ENCODE peak calls at places on chromosomes 1 and 21, in six cellular contexts. Z, S, E, C, G and M are unnamed samples.

GRCh38 chr1:204584699-204585372 is 68.6 kb downstream of the MDM4 start:
- DNase-seq in S (no peak), E (no peak), C (no peak), Z (no peak), G (no peak), M (no peak)

GRCh38 chr1:227884370-227885134 is 63.2 kb downstream of the WNT9A start:
- DNase-seq in Z (no peak), C (peak), E (peak), G (peak), S (no peak), M (no peak)

GRCh38 chr1:45884700-45885099 is 81.3 kb downstream of the MAST2 start:
- DNase-seq in S (no peak), Z (no peak), C (no peak), G (no peak), E (no peak), M (no peak)

GRCh38 chr1:96808186-96808585 is 86.6 kb downstream of the PTBP2 start:
- DNase-seq in C (no peak), S (no peak), Z (no peak), G (no peak), E (no peak), M (no peak)

GRCh38 chr21:31354604-31355443 is 10.8 kb upstream of the TIAM1 start:
- DNase-seq in G (no peak), C (peak), S (peak), E (no peak), Z (no peak), M (peak)

GRCh38 chr1:61570191-61570590 is 154.8 kb downstream of the TM2D1 start:
- DNase-seq in S (no peak), E (no peak), C (no peak), G (no peak), Z (no peak), M (no peak)

GRCh38 chr21:20999567-21000169 is 1.5 kb downstream of the NCAM2 start:
- DNase-seq in S (peak), C (no peak), G (no peak), Z (peak), E (no peak), M (no peak)

GRCh38 chr1:69737527-69738176 is 169.9 kb downstream of the LRRC7 start:
- DNase-seq in E (no peak), S (peak), Z (peak), C (no peak), G (no peak), M (peak)

GRCh38 chr1:206461602-206462455 is 8.4 kb upstream of the IKBKE start:
- DNase-seq in G (no peak), Z (peak), S (peak), E (no peak), C (peak), M (no peak)

GRCh38 chr1:222547944-222548671 is at the start of gene HHIPL2:
- DNase-seq in G (no peak), S (no peak), C (no peak), Z (no peak), E (no peak), M (no peak)

GRCh38 chr1:164713446-164714204 is 154.6 kb downstream of the PBX1 start:
- DNase-seq in G (no peak), C (no peak), E (no peak), Z (no peak), S (no peak), M (no peak)

GRCh38 chr1:164801246-164801731 is 242.3 kb downstream of the PBX1 start:
- DNase-seq in G (no peak), S (no peak), C (no peak), Z (no peak), E (peak), M (no peak)

GRCh38 chr1:241592273-241592958 is 47.8 kb downstream of the CHML start:
- DNase-seq in E (no peak), S (peak), G (no peak), Z (no peak), C (no peak), M (peak)

GRCh38 chr1:214321686-214322453 is 40.9 kb downstream of the SMYD2 start:
- DNase-seq in S (no peak), G (no peak), Z (no peak), E (no peak), C (no peak), M (no peak)

GRCh38 chr1:212607206-212607923 is 1.2 kb upstream of the ATF3 start:
- DNase-seq in S (no peak), Z (no peak), G (peak), C (peak), E (peak), M (no peak)

GRCh38 chr1:229280921-229281320 is 10.0 kb downstream of the RAB4A start:
- DNase-seq in Z (no peak), G (no peak), S (no peak), E (no peak), C (no peak), M (peak)

GRCh38 chr1:244460195-244460594 is 878 bp upstream of the CATSPERE start:
- DNase-seq in C (no peak), Z (no peak), E (peak), G (no peak), S (no peak), M (no peak)

GRCh38 chr1:36822648-36823047 is 211.7 kb downstream of the GRIK3 start:
- DNase-seq in E (no peak), S (no peak), Z (no peak), C (no peak), G (no peak), M (no peak)

GRCh38 chr1:53381790-53382401 is 54.0 kb upstream of the LRP8 start:
- DNase-seq in Z (no peak), S (peak), C (no peak), E (no peak), G (no peak), M (peak)

GRCh38 chr1:153790282-153790995 is 15.2 kb downstream of the SLC27A3 start:
- DNase-seq in E (peak), S (no peak), G (peak), C (peak), Z (no peak), M (no peak)

GRCh38 chr21:45290948-45291612 is 3.4 kb upstream of the POFUT2 start:
- DNase-seq in E (peak), Z (no peak), C (peak), S (no peak), G (peak), M (no peak)

GRCh38 chr1:156892190-156893047 is 1.1 kb upstream of the PEAR1 start:
- DNase-seq in C (peak), S (peak), E (peak), G (peak), Z (peak), M (peak)

GRCh38 chr1:156895408-156895874 is 1.9 kb downstream of the PEAR1 start:
- DNase-seq in C (no peak), Z (no peak), S (no peak), E (peak), G (no peak), M (no peak)

GRCh38 chr1:156894711-156895407 is 1.3 kb downstream of the PEAR1 start:
- DNase-seq in G (peak), C (no peak), Z (no peak), E (peak), S (no peak), M (no peak)

GRCh38 chr1:156893048-156893953 is at the start of gene PEAR1:
- DNase-seq in C (no peak), S (no peak), G (peak), E (peak), Z (no peak), M (no peak)

DNA sequence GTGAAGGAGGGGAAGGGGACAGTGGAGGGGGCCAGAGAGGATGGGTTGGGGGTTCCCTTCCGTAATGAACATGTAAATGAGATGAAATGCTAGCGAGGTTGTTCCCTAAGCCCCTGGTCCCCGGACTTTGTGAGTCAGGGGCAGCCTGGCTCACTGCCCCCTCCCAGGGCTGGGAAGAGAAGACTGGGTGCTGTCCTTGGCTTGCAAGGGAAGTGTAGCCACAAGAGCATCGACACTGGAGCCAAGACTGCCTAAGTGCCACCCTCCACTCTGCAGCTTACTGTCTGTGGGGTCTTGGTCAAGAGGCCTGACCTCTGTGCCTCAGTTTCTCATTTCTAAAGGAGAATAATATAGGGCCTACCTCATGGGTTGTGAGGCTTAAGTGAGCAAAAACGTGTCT is 483 bp downstream of the PEAR1 start:
- DNase-seq in G (no peak), C (no peak), S (no peak), Z (no peak), E (peak), M (no peak)
- H3K27ac ChIP-seq in G (peak), C (peak), S (peak), Z (no peak), E (peak), M (no peak)

DNA sequence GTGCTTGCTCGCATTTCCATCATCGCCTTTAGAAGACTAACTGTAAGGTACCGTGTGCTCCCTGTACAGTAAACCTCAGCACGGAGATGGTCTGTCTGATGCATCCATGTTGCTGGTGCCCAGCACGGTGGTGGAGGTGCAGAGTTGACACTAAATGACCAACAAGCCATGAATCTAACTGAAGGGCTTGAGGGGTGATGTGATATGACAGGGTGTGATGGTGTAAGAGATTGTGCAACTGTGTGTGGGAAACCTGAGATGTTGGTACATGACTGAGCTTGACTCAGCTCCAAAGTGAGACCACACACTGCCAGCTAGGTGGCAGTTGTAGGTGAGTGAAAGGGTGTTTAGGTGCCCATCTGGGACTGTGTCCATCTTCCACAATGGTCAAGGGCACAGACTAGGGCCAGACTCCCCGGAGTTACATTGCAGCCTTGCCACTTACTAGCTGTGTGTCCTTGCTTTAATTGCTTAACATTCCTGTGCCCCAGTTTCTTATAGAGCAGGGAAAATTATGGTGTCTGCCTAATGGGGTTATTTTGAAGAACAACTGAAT is 21.4 kb downstream of the SLC2A1 start:
- DNase-seq in G (peak), S (peak), Z (no peak), E (no peak), C (no peak), M (peak)
- H3K27ac ChIP-seq in G (no peak), S (peak), Z (no peak), E (no peak), C (peak), M (peak)

GRCh38 chr1:99661780-99662179 is 15.9 kb downstream of the PALMD start:
- DNase-seq in Z (no peak), G (no peak), S (no peak), E (no peak), C (no peak), M (no peak)
- H3K27ac ChIP-seq in Z (no peak), G (peak), S (no peak), E (peak), C (peak), M (no peak)

GRCh38 chr1:113073457-113073950 is 506 bp downstream of the LRIG2 start:
- DNase-seq in E (no peak), S (peak), C (peak), G (peak), Z (no peak), M (no peak)

GRCh38 chr1:113074237-113074636 is 1.2 kb downstream of the LRIG2 start:
- DNase-seq in E (no peak), G (no peak), Z (no peak), C (no peak), S (no peak), M (no peak)

GRCh38 chr1:113072757-113073456 is at the start of gene LRIG2:
- DNase-seq in E (peak), G (peak), C (peak), S (peak), Z (peak), M (peak)

DNA sequence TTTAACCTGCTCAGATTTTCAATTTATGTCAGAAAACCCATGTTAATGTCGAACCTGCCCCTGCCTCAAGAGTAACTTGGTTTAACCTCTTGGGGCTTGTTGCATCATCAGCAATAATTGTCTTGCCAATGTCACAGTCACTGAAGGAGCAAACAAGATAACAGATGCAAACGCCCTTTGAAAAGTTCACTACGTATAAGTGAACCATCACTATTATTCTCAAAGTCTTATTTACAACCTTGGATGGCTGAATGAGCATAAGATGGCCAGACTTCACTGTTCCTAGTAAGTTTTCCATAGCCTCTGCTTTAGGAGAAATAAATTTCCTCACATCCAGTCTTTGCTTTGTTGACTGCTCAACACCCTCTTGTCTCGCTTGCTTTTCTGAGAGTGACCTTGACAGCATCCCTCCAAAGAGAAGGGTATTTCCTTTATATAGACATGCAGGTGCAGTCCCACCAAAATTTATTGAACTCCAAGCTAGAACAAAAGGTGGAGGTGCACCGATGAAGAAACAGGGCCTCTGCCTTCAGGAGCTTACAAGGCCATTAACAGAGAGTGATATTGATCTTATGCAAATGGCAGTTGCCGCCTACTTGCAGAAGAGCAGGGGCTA is 749 bp upstream of the LRIG2 start:
- DNase-seq in C (no peak), S (no peak), Z (no peak), E (no peak), G (no peak), M (no peak)
- H3K27ac ChIP-seq in C (peak), S (peak), Z (no peak), E (peak), G (peak), M (peak)

GRCh38 chr1:246142320-246142893 is 364.7 kb downstream of the SMYD3 start:
- DNase-seq in Z (no peak), C (no peak), E (no peak), G (no peak), S (peak), M (peak)
- H3K27ac ChIP-seq in Z (no peak), C (no peak), E (no peak), G (no peak), S (no peak), M (peak)

GRCh38 chr1:116409751-116410182 is 36.7 kb downstream of the ATP1A1 start:
- DNase-seq in E (peak), G (no peak), Z (no peak), C (no peak), S (peak), M (peak)
- H3K27ac ChIP-seq in E (peak), G (no peak), Z (no peak), C (no peak), S (peak), M (no peak)